ENCODE peak calls at places on chromosomes 16 and 17, in eight cellular contexts. R, V, P, G, W, Q, I and L are unnamed samples.

GRCh38 chr17:2084766-2085647 is 30.1 kb downstream of the HIC1 start:
- DNase-seq in R (peak; percentile 85), V (no peak), P (no peak), G (no peak), W (no peak), Q (peak; percentile 57), I (no peak), L (peak; percentile 74)

GRCh38 chr17:17511971-17512858 is 16.0 kb upstream of the RASD1 start:
- DNase-seq in R (peak; percentile 72), V (no peak), P (peak; percentile 25), G (peak; percentile 97), W (no peak), Q (peak; percentile 35), I (no peak), L (no peak)

GRCh38 chr17:19410875-19411291 is at the start of gene RNF112:
- DNase-seq in R (no peak), V (no peak), P (no peak), G (no peak), W (no peak), Q (no peak), I (no peak), L (no peak)

GRCh38 chr17:67315865-67316264 is 50.5 kb downstream of the PSMD12 start:
- DNase-seq in R (no peak), V (no peak), P (no peak), G (no peak), W (no peak), Q (no peak), I (no peak), L (no peak)

GRCh38 chr16:53282975-53283946 is 151.0 kb upstream of the RBL2 start:
- DNase-seq in R (no peak), V (peak; percentile 21), P (no peak), G (peak; percentile 52), W (no peak), Q (no peak), I (no peak), L (no peak)

GRCh38 chr17:4505187-4505586 is 6.5 kb downstream of the SPNS2 start:
- DNase-seq in R (no peak), V (no peak), P (no peak), G (no peak), W (no peak), Q (no peak), I (no peak), L (no peak)

GRCh38 chr17:37212184-37212583 is 163.6 kb upstream of the C17orf78 start:
- DNase-seq in R (no peak), V (no peak), P (no peak), G (no peak), W (no peak), Q (no peak), I (no peak), L (no peak)

GRCh38 chr17:6572997-6573396 is 16.6 kb upstream of the PITPNM3 start:
- DNase-seq in R (no peak), V (no peak), P (no peak), G (no peak), W (no peak), Q (no peak), I (no peak), L (no peak)

GRCh38 chr16:57855188-57855587 is 52.9 kb upstream of the KIFC3 start:
- DNase-seq in R (no peak), V (no peak), P (no peak), G (no peak), W (no peak), Q (no peak), I (no peak), L (no peak)

GRCh38 chr16:50842589-50842988 is 100.7 kb downstream of the CYLD start:
- DNase-seq in R (no peak), V (no peak), P (no peak), G (no peak), W (no peak), Q (no peak), I (no peak), L (no peak)

GRCh38 chr17:80389011-80389995 is 25.7 kb upstream of the ENDOV start:
- DNase-seq in R (no peak), V (no peak), P (no peak), G (no peak), W (no peak), Q (no peak), I (no peak), L (no peak)

GRCh38 chr17:20010099-20010863 is 1.1 kb downstream of the SPECC1 start:
- DNase-seq in R (no peak), V (peak; percentile 68), P (peak; percentile 62), G (peak; percentile 69), W (no peak), Q (no peak), I (no peak), L (peak; percentile 42)

GRCh38 chr17:28076138-28076537 is 33.7 kb downstream of the NLK start:
- DNase-seq in R (no peak), V (no peak), P (no peak), G (no peak), W (no peak), Q (no peak), I (no peak), L (no peak)

GRCh38 chr17:19301973-19302372 is 60.5 kb downstream of the B9D1 start:
- DNase-seq in R (no peak), V (no peak), P (no peak), G (no peak), W (no peak), Q (no peak), I (no peak), L (no peak)

GRCh38 chr17:62650587-62650986 is 23.1 kb downstream of the MRC2 start:
- DNase-seq in R (no peak), V (no peak), P (no peak), G (no peak), W (no peak), Q (peak; percentile 12), I (no peak), L (no peak)

GRCh38 chr16:66364117-66364958 is 2.2 kb upstream of the CDH5 start:
- DNase-seq in R (peak; percentile 79), V (peak; percentile 10), P (peak; percentile 51), G (no peak), W (no peak), Q (peak; percentile 65), I (no peak), L (peak; percentile 55)

GRCh38 chr17:45052052-45052772 is 780 bp upstream of the DCAKD start:
- DNase-seq in R (peak; percentile 66), V (peak; percentile 61), P (peak; percentile 63), G (no peak), W (peak; percentile 32), Q (peak; percentile 55), I (peak; percentile 33), L (peak; percentile 9)

GRCh38 chr17:57724038-57724728 is 20.9 kb downstream of the CCDC182 start:
- DNase-seq in R (no peak), V (no peak), P (no peak), G (no peak), W (no peak), Q (no peak), I (no peak), L (no peak)

GRCh38 chr16:27977966-27978365 is 85.5 kb downstream of the GSG1L start:
- DNase-seq in R (no peak), V (no peak), P (no peak), G (no peak), W (no peak), Q (no peak), I (no peak), L (no peak)

GRCh38 chr17:12665263-12666210 is at the start of gene MYOCD:
- DNase-seq in R (peak; percentile 61), V (peak; percentile 25), P (peak; percentile 14), G (peak; percentile 28), W (no peak), Q (peak; percentile 45), I (peak; percentile 40), L (no peak)

GRCh38 chr17:68516732-68517131 is 4.5 kb downstream of the PRKAR1A start:
- DNase-seq in R (no peak), V (no peak), P (no peak), G (no peak), W (no peak), Q (no peak), I (no peak), L (no peak)

GRCh38 chr16:4379001-4379688 is 7.5 kb downstream of the VASN start:
- DNase-seq in R (no peak), V (no peak), P (peak; percentile 22), G (no peak), W (no peak), Q (no peak), I (no peak), L (no peak)

GRCh38 chr16:26795184-26795583 is 271.5 kb upstream of the C16orf82 start:
- DNase-seq in R (no peak), V (no peak), P (no peak), G (no peak), W (peak; percentile 6), Q (no peak), I (no peak), L (no peak)

GRCh38 chr16:53281859-53282258 is 152.4 kb upstream of the RBL2 start:
- DNase-seq in R (no peak), V (no peak), P (no peak), G (no peak), W (no peak), Q (no peak), I (no peak), L (no peak)

GRCh38 chr16:22207715-22208360 is 1.8 kb downstream of the EEF2K start:
- DNase-seq in R (no peak), V (no peak), P (no peak), G (no peak), W (no peak), Q (no peak), I (no peak), L (no peak)

GRCh38 chr17:6415616-6416015 is 19.3 kb downstream of the AIPL1 start:
- DNase-seq in R (no peak), V (no peak), P (no peak), G (no peak), W (no peak), Q (no peak), I (no peak), L (no peak)

GRCh38 chr17:79942591-79943353 is 92.9 kb downstream of the TBC1D16 start:
- DNase-seq in R (peak; percentile 62), V (no peak), P (no peak), G (no peak), W (no peak), Q (peak; percentile 50), I (no peak), L (no peak)

GRCh38 chr16:74973304-74973703 is 11.6 kb downstream of the WDR59 start:
- DNase-seq in R (no peak), V (no peak), P (no peak), G (no peak), W (no peak), Q (no peak), I (no peak), L (no peak)

GRCh38 chr16:89155184-89155679 is 16.3 kb upstream of the CDH15 start:
- DNase-seq in R (peak; percentile 84), V (no peak), P (peak; percentile 57), G (no peak), W (no peak), Q (peak; percentile 68), I (no peak), L (peak; percentile 43)

GRCh38 chr17:72515291-72516065 is 394.7 kb downstream of the SOX9 start:
- DNase-seq in R (no peak), V (peak; percentile 35), P (peak; percentile 66), G (no peak), W (no peak), Q (no peak), I (no peak), L (no peak)

GRCh38 chr17:30570596-30571265 is 93.5 kb downstream of the GOSR1 start:
- DNase-seq in R (peak; percentile 40), V (no peak), P (no peak), G (no peak), W (no peak), Q (no peak), I (no peak), L (no peak)

GRCh38 chr17:16474012-16474725 is 17.8 kb downstream of the LRRC75A start:
- DNase-seq in R (no peak), V (no peak), P (no peak), G (peak; percentile 81), W (no peak), Q (no peak), I (no peak), L (no peak)

GRCh38 chr16:82699711-82700495 is 73.1 kb downstream of the CDH13 start:
- DNase-seq in R (no peak), V (no peak), P (peak; percentile 16), G (peak; percentile 62), W (no peak), Q (no peak), I (no peak), L (peak; percentile 21)

GRCh38 chr16:14015948-14016347 is 55.2 kb upstream of the MRTFB start:
- DNase-seq in R (no peak), V (no peak), P (peak; percentile 50), G (no peak), W (no peak), Q (peak; percentile 48), I (no peak), L (no peak)